ENCODE peak calls at places on chromosome 5, in eight cellular contexts. I is transverse colon; N is tibial nerve; U is HCT116; W is tibial artery; Y is Panc1; M is WERI-Rb-1; V is effector memory CD4-positive, alpha-beta T cell. H is an unnamed sample.

GRCh38 chr5:154850255-154851062 is at the start of gene FAXDC2:
- DNase-seq in I (peak; percentile 48), N (peak; percentile 85), U (no peak), W (peak; percentile 93), Y (no peak), M (no peak), V (no peak), H (no peak)

GRCh38 chr5:143228597-143229293 is 174.7 kb downstream of the NR3C1 start:
- DNase-seq in I (no peak), N (no peak), U (no peak), W (no peak), Y (no peak), M (no peak), V (peak; percentile 16), H (no peak)

GRCh38 chr5:29770936-29771335 is 1422.5 kb upstream of the CDH6 start:
- DNase-seq in I (no peak), N (no peak), U (no peak), W (no peak), Y (no peak), M (no peak), V (no peak), H (no peak)

GRCh38 chr5:148733601-148734438 is 79.5 kb upstream of the HTR4 start:
- DNase-seq in I (peak; percentile 85), N (peak; percentile 98), U (peak; percentile 78), W (peak; percentile 90), Y (peak; percentile 52), M (peak; percentile 71), V (peak; percentile 25), H (peak; percentile 52)

GRCh38 chr5:151238303-151238741 is 14.4 kb upstream of the CCDC69 start:
- DNase-seq in I (peak; percentile 39), N (no peak), U (no peak), W (no peak), Y (no peak), M (no peak), V (no peak), H (no peak)

GRCh38 chr5:132787076-132787475 is 10.0 kb upstream of the SEPTIN8 start:
- DNase-seq in I (no peak), N (no peak), U (no peak), W (no peak), Y (no peak), M (no peak), V (no peak), H (no peak)

GRCh38 chr5:15515229-15515628 is 15.2 kb downstream of the FBXL7 start:
- DNase-seq in I (no peak), N (no peak), U (no peak), W (no peak), Y (no peak), M (no peak), V (no peak), H (no peak)

GRCh38 chr5:44236040-44236439 is 153.2 kb downstream of the FGF10 start:
- DNase-seq in I (no peak), N (no peak), U (no peak), W (no peak), Y (no peak), M (no peak), V (no peak), H (no peak)

GRCh38 chr5:172920447-172920849 is 38.8 kb upstream of the RPL26L1 start:
- DNase-seq in I (no peak), N (no peak), U (no peak), W (no peak), Y (no peak), M (no peak), V (no peak), H (no peak)

GRCh38 chr5:52948418-52949076 is 40.6 kb upstream of the ITGA2 start:
- DNase-seq in I (peak; percentile 69), N (peak; percentile 90), U (peak; percentile 71), W (peak; percentile 74), Y (peak; percentile 91), M (peak; percentile 66), V (peak; percentile 21), H (peak; percentile 75)

GRCh38 chr5:35877655-35878054 is 21.0 kb downstream of the IL7R start:
- DNase-seq in I (no peak), N (no peak), U (no peak), W (no peak), Y (no peak), M (no peak), V (no peak), H (no peak)

GRCh38 chr5:142906863-142907671 is 136.9 kb downstream of the ARHGAP26 start:
- DNase-seq in I (no peak), N (no peak), U (no peak), W (no peak), Y (no peak), M (peak; percentile 74), V (no peak), H (no peak)

GRCh38 chr5:21642321-21642720 is 1210.8 kb downstream of the CDH12 start:
- DNase-seq in I (no peak), N (no peak), U (no peak), W (no peak), Y (no peak), M (no peak), V (no peak), H (no peak)

GRCh38 chr5:121731377-121731776 is 120.3 kb upstream of the FTMT start:
- DNase-seq in I (no peak), N (no peak), U (no peak), W (no peak), Y (no peak), M (no peak), V (no peak), H (no peak)

GRCh38 chr5:172696171-172696849 is 55.2 kb downstream of the NEURL1B start:
- DNase-seq in I (no peak), N (no peak), U (no peak), W (peak; percentile 49), Y (no peak), M (no peak), V (no peak), H (no peak)

GRCh38 chr5:34660444-34660843 is 4.3 kb downstream of the RAI14 start:
- DNase-seq in I (no peak), N (no peak), U (no peak), W (no peak), Y (no peak), M (no peak), V (no peak), H (no peak)

GRCh38 chr5:160542281-160542680 is 120.6 kb downstream of the PTTG1 start:
- DNase-seq in I (no peak), N (no peak), U (no peak), W (no peak), Y (no peak), M (no peak), V (no peak), H (no peak)

GRCh38 chr5:75659791-75660453 is 48.7 kb downstream of the ANKDD1B start:
- DNase-seq in I (no peak), N (no peak), U (no peak), W (no peak), Y (no peak), M (no peak), V (no peak), H (no peak)

GRCh38 chr5:125558466-125558865 is 812.0 kb upstream of the ZNF608 start:
- DNase-seq in I (no peak), N (no peak), U (no peak), W (no peak), Y (no peak), M (no peak), V (no peak), H (no peak)

GRCh38 chr5:172721455-172722308 is 49.3 kb downstream of the DUSP1 start:
- DNase-seq in I (no peak), N (peak; percentile 82), U (no peak), W (peak; percentile 73), Y (no peak), M (no peak), V (no peak), H (no peak)

GRCh38 chr5:1801954-1802295 is 718 bp downstream of the NDUFS6 start:
- DNase-seq in I (no peak), N (no peak), U (no peak), W (no peak), Y (no peak), M (peak; percentile 71), V (no peak), H (no peak)

GRCh38 chr5:57179262-57179960 is 5.6 kb downstream of the GPBP1 start:
- DNase-seq in I (no peak), N (no peak), U (no peak), W (no peak), Y (no peak), M (no peak), V (no peak), H (no peak)
- H3K4me3 ChIP-seq in I (peak overlapping the region; percentile 4), N (peak overlapping the region; percentile 84), U (no peak overlapping the region), W (peak overlapping the region; percentile 89), Y (peak overlapping the region; percentile 98), M (peak overlapping the region; percentile 33), V (peak overlapping the region; percentile 93), H (peak overlapping the region; percentile 97)

GRCh38 chr5:80192507-80193241 is 63.2 kb downstream of the SERINC5 start:
- DNase-seq in I (no peak), N (no peak), U (no peak), W (no peak), Y (no peak), M (no peak), V (no peak), H (no peak)
- H3K27ac ChIP-seq in I (peak overlapping the region; percentile 57), N (peak overlapping the region; percentile 66), U (no peak overlapping the region), W (peak overlapping the region; percentile 20), Y (no peak overlapping the region), M (no peak overlapping the region), V (peak overlapping the region; percentile 74), H (peak overlapping the region; percentile 69)

DNA sequence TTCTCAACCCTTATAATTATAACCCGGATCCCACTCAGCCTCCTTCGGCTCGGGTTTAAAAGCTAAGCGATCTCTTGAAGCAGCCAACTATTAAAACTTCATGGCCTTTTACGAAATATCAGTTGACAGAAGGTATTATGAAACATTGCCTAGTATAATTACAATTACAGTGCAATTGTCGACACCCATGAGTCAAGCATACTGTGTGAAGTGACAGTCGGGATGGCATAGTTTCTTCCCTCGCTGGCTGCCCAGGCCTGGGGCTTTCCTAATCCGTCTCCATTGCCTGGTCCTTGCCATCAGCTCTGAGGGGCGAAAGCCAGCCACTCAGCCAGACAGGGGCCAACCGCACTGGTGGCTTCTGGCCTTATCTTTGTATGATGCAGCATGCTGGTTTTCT is 285.3 kb upstream of the MAP3K1 start:
- DNase-seq in I (no peak), N (no peak), U (no peak), W (no peak), Y (no peak), M (no peak), V (no peak), H (no peak)
- H3K9me3 ChIP-seq in I (no peaks in the 10 kb centered on the region), N (no peaks in the 10 kb centered on the region), U (no peaks in the 10 kb centered on the region), W (no peaks in the 10 kb centered on the region), Y (no peaks in the 10 kb centered on the region), M (no peaks in the 10 kb centered on the region), V (no peaks in the 10 kb centered on the region), H (no peaks in the 10 kb centered on the region)

DNA sequence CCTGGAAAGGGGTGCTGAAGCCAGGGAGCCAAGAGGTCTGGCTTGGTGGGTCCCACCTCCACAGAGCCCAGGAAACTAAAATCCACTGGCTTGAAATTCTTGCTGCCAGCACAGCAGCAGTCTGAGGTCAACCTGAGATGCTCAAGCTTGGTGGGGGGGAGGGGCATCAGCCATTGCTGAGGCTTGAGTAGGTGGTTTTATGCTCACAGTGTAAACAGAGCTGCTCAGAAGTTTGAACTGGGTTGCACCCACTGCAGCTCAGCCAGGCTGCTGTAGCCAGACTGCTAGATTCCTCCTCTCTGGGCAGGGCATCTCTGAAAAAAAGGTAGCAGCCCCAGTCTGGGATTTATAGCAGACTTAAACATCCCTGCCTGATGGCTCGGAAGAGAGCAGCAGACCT is 55.5 kb upstream of the FBXL17 start:
- DNase-seq in I (no peak), N (no peak), U (no peak), W (no peak), Y (no peak), M (peak; percentile 30), V (no peak), H (no peak)
- H3K4me3 ChIP-seq in I (no peak overlapping the region), N (no peak overlapping the region), U (no peak overlapping the region), W (no peak overlapping the region), Y (no peak overlapping the region), M (no peak overlapping the region), V (no peak overlapping the region), H (no peak overlapping the region)